ENCODE peak calls at places on chromosomes 11 and 22, in four cellular contexts. Z is effector CD4-positive, alpha-beta T cell; C is HT1080; V is glutamatergic neuron. B is an unnamed sample.

GRCh38 chr22:24094966-24095365 is 83.9 kb downstream of the CABIN1 start:
- DNase-seq in Z (no peak), C (no peak), V (no peak), B (no peak)

GRCh38 chr22:47288640-47289039 is 526.2 kb downstream of the TBC1D22A start:
- DNase-seq in Z (no peak), C (no peak), V (no peak), B (no peak)

GRCh38 chr11:59756496-59756840 is 1.3 kb downstream of the STX3 start:
- DNase-seq in Z (no peak), C (no peak), V (no peak), B (peak; percentile 39)

GRCh38 chr11:34756591-34756990 is 135.7 kb downstream of the EHF start:
- DNase-seq in Z (no peak), C (no peak), V (no peak), B (no peak)

GRCh38 chr11:69525516-69526452 is 44.3 kb downstream of the LINC01488 start:
- DNase-seq in Z (no peak), C (no peak), V (no peak), B (no peak)

GRCh38 chr22:32338757-32339156 is 18.9 kb upstream of the RFPL3 start:
- DNase-seq in Z (no peak), C (no peak), V (no peak), B (no peak)

GRCh38 chr22:23698094-23698493 is 7.3 kb downstream of the RGL4 start:
- DNase-seq in Z (no peak), C (no peak), V (no peak), B (no peak)

GRCh38 chr11:85076535-85077330 is 550.4 kb downstream of the DLG2 start:
- DNase-seq in Z (no peak), C (peak; percentile 24), V (no peak), B (no peak)

GRCh38 chr11:2898366-2899079 is 12.9 kb upstream of the CDKN1C start:
- DNase-seq in Z (peak; percentile 44), C (peak; percentile 95), V (no peak), B (peak; percentile 88)

GRCh38 chr22:21984793-21985192 is 2.2 kb upstream of the TOP3B start:
- DNase-seq in Z (no peak), C (peak; percentile 42), V (peak; percentile 73), B (peak; percentile 37)

GRCh38 chr22:26887456-26887855 is 230.1 kb downstream of the MIAT start:
- DNase-seq in Z (no peak), C (peak; percentile 17), V (no peak), B (peak; percentile 54)

GRCh38 chr11:34342008-34342533 is 15.7 kb downstream of the ABTB2 start:
- DNase-seq in Z (no peak), C (no peak), V (no peak), B (no peak)

GRCh38 chr22:47124946-47125345 is 362.5 kb downstream of the TBC1D22A start:
- DNase-seq in Z (no peak), C (no peak), V (peak; percentile 28), B (no peak)

GRCh38 chr11:6307879-6308278 is 12.4 kb downstream of the CAVIN3 start:
- DNase-seq in Z (no peak), C (peak; percentile 32), V (no peak), B (no peak)

GRCh38 chr11:69488543-69488940 is 7.1 kb downstream of the LINC01488 start:
- DNase-seq in Z (no peak), C (no peak), V (no peak), B (no peak)

GRCh38 chr11:46252373-46252914 is 25.0 kb upstream of the CREB3L1 start:
- DNase-seq in Z (no peak), C (no peak), V (no peak), B (no peak)

GRCh38 chr11:35845860-35846259 is 98.0 kb upstream of the LDLRAD3 start:
- DNase-seq in Z (no peak), C (peak; percentile 46), V (no peak), B (no peak)

GRCh38 chr11:3230636-3231549 is 1.3 kb downstream of the MRGPRE start:
- DNase-seq in Z (no peak), C (no peak), V (no peak), B (no peak)

GRCh38 chr11:57567210-57567511 is 311 bp downstream of the UBE2L6 start:
- DNase-seq in Z (no peak), C (peak; percentile 17), V (no peak), B (peak; percentile 18)

GRCh38 chr11:119222308-119222707 is 16.2 kb downstream of the CBL start:
- DNase-seq in Z (no peak), C (no peak), V (no peak), B (peak; percentile 64)